ENCODE peak calls at places on chromosome 21, in four cellular contexts. One of them, this sample, is unnamed.

GRCh38 chr21:42219606-42220137 is 732 bp downstream of the ABCG1 start:
- DNase-seq in upper lobe of left lung: no peak
- DNase-seq in naive thymus-derived CD4-positive, alpha-beta T cell: no peak
- DNase-seq in heart right ventricle: no peak
- DNase-seq in this sample: no peak

GRCh38 chr21:41837756-41838297 is 41.3 kb downstream of the PRDM15 start:
- DNase-seq in upper lobe of left lung: no peak
- DNase-seq in naive thymus-derived CD4-positive, alpha-beta T cell: no peak
- DNase-seq in heart right ventricle: no peak
- DNase-seq in this sample: no peak

GRCh38 chr21:36798461-36798860 is 99.5 kb downstream of the SIM2 start:
- DNase-seq in upper lobe of left lung: no peak
- DNase-seq in naive thymus-derived CD4-positive, alpha-beta T cell: no peak
- DNase-seq in heart right ventricle: no peak
- DNase-seq in this sample: no peak

GRCh38 chr21:42865361-42866160 is 13.8 kb downstream of the WDR4 start:
- DNase-seq in upper lobe of left lung: peak; percentile 95
- DNase-seq in naive thymus-derived CD4-positive, alpha-beta T cell: no peak
- DNase-seq in heart right ventricle: peak; percentile 71
- DNase-seq in this sample: peak; percentile 64

GRCh38 chr21:14550200-14550599 is 4.1 kb upstream of the SAMSN1 start:
- DNase-seq in upper lobe of left lung: no peak
- DNase-seq in naive thymus-derived CD4-positive, alpha-beta T cell: no peak
- DNase-seq in heart right ventricle: no peak
- DNase-seq in this sample: no peak

GRCh38 chr21:28069446-28069845 is 923.2 kb downstream of the LTN1 start:
- DNase-seq in upper lobe of left lung: no peak
- DNase-seq in naive thymus-derived CD4-positive, alpha-beta T cell: no peak
- DNase-seq in heart right ventricle: no peak
- DNase-seq in this sample: no peak

GRCh38 chr21:42251654-42252053 is 32.7 kb downstream of the ABCG1 start:
- DNase-seq in upper lobe of left lung: no peak
- DNase-seq in naive thymus-derived CD4-positive, alpha-beta T cell: no peak
- DNase-seq in heart right ventricle: no peak
- DNase-seq in this sample: no peak

GRCh38 chr21:44065428-44065827 is 41.8 kb upstream of the PWP2 start:
- DNase-seq in upper lobe of left lung: peak; percentile 63
- DNase-seq in naive thymus-derived CD4-positive, alpha-beta T cell: peak; percentile 68
- DNase-seq in heart right ventricle: no peak
- DNase-seq in this sample: no peak

GRCh38 chr21:24450119-24450518 is 1157.2 kb downstream of the MRPL39 start:
- DNase-seq in upper lobe of left lung: no peak
- DNase-seq in naive thymus-derived CD4-positive, alpha-beta T cell: no peak
- DNase-seq in heart right ventricle: no peak
- DNase-seq in this sample: no peak

GRCh38 chr21:43929217-43929971 is 64.4 kb downstream of the AGPAT3 start:
- DNase-seq in upper lobe of left lung: no peak
- DNase-seq in naive thymus-derived CD4-positive, alpha-beta T cell: no peak
- DNase-seq in heart right ventricle: peak; percentile 83
- DNase-seq in this sample: peak; percentile 87

GRCh38 chr21:37017951-37018679 is 11.6 kb downstream of the RIPPLY3 start:
- DNase-seq in upper lobe of left lung: no peak
- DNase-seq in naive thymus-derived CD4-positive, alpha-beta T cell: no peak
- DNase-seq in heart right ventricle: no peak
- DNase-seq in this sample: no peak

GRCh38 chr21:15841856-15842564 is 112.2 kb downstream of the USP25 start:
- DNase-seq in upper lobe of left lung: no peak
- DNase-seq in naive thymus-derived CD4-positive, alpha-beta T cell: no peak
- DNase-seq in heart right ventricle: no peak
- DNase-seq in this sample: no peak

GRCh38 chr21:41576010-41576615 is 68.2 kb upstream of the TMPRSS2 start:
- DNase-seq in upper lobe of left lung: no peak
- DNase-seq in naive thymus-derived CD4-positive, alpha-beta T cell: no peak
- DNase-seq in heart right ventricle: no peak
- DNase-seq in this sample: no peak

GRCh38 chr21:37071561-37072238 is 1.2 kb downstream of the PIGP start:
- DNase-seq in upper lobe of left lung: peak; percentile 79
- DNase-seq in naive thymus-derived CD4-positive, alpha-beta T cell: no peak
- DNase-seq in heart right ventricle: peak; percentile 17
- DNase-seq in this sample: peak; percentile 84

GRCh38 chr21:32190491-32191144 is 88.2 kb downstream of the MIS18A start:
- DNase-seq in upper lobe of left lung: no peak
- DNase-seq in naive thymus-derived CD4-positive, alpha-beta T cell: no peak
- DNase-seq in heart right ventricle: no peak
- DNase-seq in this sample: no peak

GRCh38 chr21:44960141-44961092 is 20.6 kb downstream of the SLX9 start:
- DNase-seq in upper lobe of left lung: no peak
- DNase-seq in naive thymus-derived CD4-positive, alpha-beta T cell: no peak
- DNase-seq in heart right ventricle: no peak
- DNase-seq in this sample: peak; percentile 56

GRCh38 chr21:28016571-28016970 is 976.1 kb downstream of the LTN1 start:
- DNase-seq in upper lobe of left lung: no peak
- DNase-seq in naive thymus-derived CD4-positive, alpha-beta T cell: no peak
- DNase-seq in heart right ventricle: no peak
- DNase-seq in this sample: no peak

GRCh38 chr21:16113052-16113715 is 383.4 kb downstream of the USP25 start:
- DNase-seq in upper lobe of left lung: no peak
- DNase-seq in naive thymus-derived CD4-positive, alpha-beta T cell: no peak
- DNase-seq in heart right ventricle: no peak
- DNase-seq in this sample: no peak

GRCh38 chr21:45257673-45258341 is 29.9 kb downstream of the POFUT2 start:
- DNase-seq in upper lobe of left lung: no peak
- DNase-seq in naive thymus-derived CD4-positive, alpha-beta T cell: no peak
- DNase-seq in heart right ventricle: no peak
- DNase-seq in this sample: peak; percentile 47

GRCh38 chr21:27400045-27400444 is 433.2 kb upstream of the ADAMTS5 start:
- DNase-seq in upper lobe of left lung: no peak
- DNase-seq in naive thymus-derived CD4-positive, alpha-beta T cell: no peak
- DNase-seq in heart right ventricle: no peak
- DNase-seq in this sample: no peak

GRCh38 chr21:44552681-44553080 is 1.4 kb upstream of the KRTAP10-2 start:
- DNase-seq in upper lobe of left lung: no peak
- DNase-seq in naive thymus-derived CD4-positive, alpha-beta T cell: no peak
- DNase-seq in heart right ventricle: no peak
- DNase-seq in this sample: no peak

GRCh38 chr21:45075606-45076244 is 1.3 kb downstream of the ADARB1 start:
- DNase-seq in upper lobe of left lung: no peak
- DNase-seq in naive thymus-derived CD4-positive, alpha-beta T cell: no peak
- DNase-seq in heart right ventricle: no peak
- DNase-seq in this sample: no peak

GRCh38 chr21:17725339-17725738 is 93.8 kb downstream of the C21orf91 start:
- DNase-seq in upper lobe of left lung: peak; percentile 50
- DNase-seq in naive thymus-derived CD4-positive, alpha-beta T cell: no peak
- DNase-seq in heart right ventricle: no peak
- DNase-seq in this sample: no peak

GRCh38 chr21:15192243-15192642 is 127.4 kb upstream of the NRIP1 start:
- DNase-seq in upper lobe of left lung: no peak
- DNase-seq in naive thymus-derived CD4-positive, alpha-beta T cell: no peak
- DNase-seq in heart right ventricle: no peak
- DNase-seq in this sample: no peak

GRCh38 chr21:42414066-42414465 is 10.4 kb downstream of the UBASH3A start:
- DNase-seq in upper lobe of left lung: no peak
- DNase-seq in naive thymus-derived CD4-positive, alpha-beta T cell: no peak
- DNase-seq in heart right ventricle: no peak
- DNase-seq in this sample: no peak

GRCh38 chr21:41501919-41502318 is 6.0 kb downstream of the TMPRSS2 start:
- DNase-seq in upper lobe of left lung: no peak
- DNase-seq in naive thymus-derived CD4-positive, alpha-beta T cell: no peak
- DNase-seq in heart right ventricle: no peak
- DNase-seq in this sample: no peak

GRCh38 chr21:44833663-44834062 is 15.8 kb upstream of the SUMO3 start:
- DNase-seq in upper lobe of left lung: no peak
- DNase-seq in naive thymus-derived CD4-positive, alpha-beta T cell: no peak
- DNase-seq in heart right ventricle: no peak
- DNase-seq in this sample: no peak

GRCh38 chr21:42016364-42016985 is 6.3 kb upstream of the ZBTB21 start:
- DNase-seq in upper lobe of left lung: no peak
- DNase-seq in naive thymus-derived CD4-positive, alpha-beta T cell: no peak
- DNase-seq in heart right ventricle: no peak
- DNase-seq in this sample: no peak

GRCh38 chr21:20004353-20004752 is 993.9 kb upstream of the NCAM2 start:
- DNase-seq in upper lobe of left lung: no peak
- DNase-seq in naive thymus-derived CD4-positive, alpha-beta T cell: no peak
- DNase-seq in heart right ventricle: peak; percentile 17
- DNase-seq in this sample: no peak

GRCh38 chr21:29378814-29379213 is 80.1 kb downstream of the BACH1 start:
- DNase-seq in upper lobe of left lung: no peak
- DNase-seq in naive thymus-derived CD4-positive, alpha-beta T cell: no peak
- DNase-seq in heart right ventricle: no peak
- DNase-seq in this sample: no peak

GRCh38 chr21:34845521-34846213 is 176.9 kb downstream of the CLIC6 start:
- DNase-seq in upper lobe of left lung: peak; percentile 85
- DNase-seq in naive thymus-derived CD4-positive, alpha-beta T cell: no peak
- DNase-seq in heart right ventricle: no peak
- DNase-seq in this sample: no peak

GRCh38 chr21:34846214-34846575 is 177.4 kb downstream of the CLIC6 start:
- DNase-seq in upper lobe of left lung: no peak
- DNase-seq in naive thymus-derived CD4-positive, alpha-beta T cell: no peak
- DNase-seq in heart right ventricle: no peak
- DNase-seq in this sample: no peak

GRCh38 chr21:34844033-34844923 is 175.5 kb downstream of the CLIC6 start:
- DNase-seq in upper lobe of left lung: peak; percentile 84
- DNase-seq in naive thymus-derived CD4-positive, alpha-beta T cell: no peak
- DNase-seq in heart right ventricle: peak; percentile 61
- DNase-seq in this sample: peak; percentile 66

GRCh38 chr21:34844924-34845238 is 176.1 kb downstream of the CLIC6 start:
- DNase-seq in upper lobe of left lung: no peak
- DNase-seq in naive thymus-derived CD4-positive, alpha-beta T cell: no peak
- DNase-seq in heart right ventricle: no peak
- DNase-seq in this sample: no peak

DNA sequence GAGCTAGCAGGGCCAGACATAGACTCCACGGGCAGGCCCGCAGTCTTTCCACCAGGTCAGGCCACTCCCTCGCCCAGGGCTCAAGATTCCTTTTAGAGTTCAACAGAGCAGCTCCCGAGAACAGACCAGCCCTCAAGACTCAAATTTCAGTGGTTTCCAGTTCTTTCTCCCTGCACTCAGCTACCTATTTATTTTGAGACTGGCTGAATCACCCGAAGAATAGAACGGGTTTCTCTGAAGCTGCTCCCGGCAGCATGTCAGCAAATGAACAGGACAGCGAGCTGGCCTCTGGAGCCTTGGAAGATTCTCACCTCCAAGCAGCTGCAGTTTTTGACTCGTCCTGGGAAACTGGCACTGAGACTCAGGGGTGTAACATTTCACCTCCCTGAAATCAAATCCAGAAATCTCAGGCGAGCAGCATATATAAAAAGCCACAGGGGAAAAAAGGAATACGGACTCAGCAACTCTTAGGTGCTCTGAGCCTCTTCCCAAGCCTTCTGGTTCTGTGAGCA is 177.9 kb downstream of the CLIC6 start:
- DNase-seq in upper lobe of left lung: peak; percentile 74
- DNase-seq in naive thymus-derived CD4-positive, alpha-beta T cell: no peak
- DNase-seq in heart right ventricle: no peak
- DNase-seq in this sample: no peak
- H3K27ac ChIP-seq in upper lobe of left lung: peak overlapping the region; percentile 70
- H3K27ac ChIP-seq in naive thymus-derived CD4-positive, alpha-beta T cell: no peak overlapping the region
- H3K27ac ChIP-seq in heart right ventricle: no peak overlapping the region
- H3K27ac ChIP-seq in this sample: no peak overlapping the region

DNA sequence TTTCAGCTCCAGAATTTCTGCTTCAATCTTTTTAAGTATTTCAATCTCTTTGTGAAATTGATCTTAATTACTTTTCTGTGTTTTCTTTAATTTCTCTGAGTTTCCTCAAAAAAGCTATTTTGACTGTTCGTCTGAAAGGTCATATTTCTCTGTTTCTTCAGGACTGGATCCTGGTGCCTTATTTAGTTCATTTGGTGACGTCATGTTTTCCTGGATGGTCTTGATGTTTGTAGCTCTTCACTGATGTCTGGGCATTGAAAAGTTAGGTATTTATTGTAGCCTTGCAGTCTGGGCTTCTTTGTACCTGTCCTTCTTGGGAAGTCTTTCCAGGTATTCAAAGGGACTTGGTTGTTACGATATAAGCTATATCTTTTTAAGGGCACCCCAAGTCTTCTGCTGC is 998.7 kb downstream of the NCAM2 start:
- DNase-seq in upper lobe of left lung: no peak
- DNase-seq in naive thymus-derived CD4-positive, alpha-beta T cell: no peak
- DNase-seq in heart right ventricle: no peak
- DNase-seq in this sample: no peak
- H3K27ac ChIP-seq in upper lobe of left lung: no peak overlapping the region
- H3K27ac ChIP-seq in naive thymus-derived CD4-positive, alpha-beta T cell: no peak overlapping the region
- H3K27ac ChIP-seq in heart right ventricle: no peak overlapping the region
- H3K27ac ChIP-seq in this sample: no peak overlapping the region

DNA sequence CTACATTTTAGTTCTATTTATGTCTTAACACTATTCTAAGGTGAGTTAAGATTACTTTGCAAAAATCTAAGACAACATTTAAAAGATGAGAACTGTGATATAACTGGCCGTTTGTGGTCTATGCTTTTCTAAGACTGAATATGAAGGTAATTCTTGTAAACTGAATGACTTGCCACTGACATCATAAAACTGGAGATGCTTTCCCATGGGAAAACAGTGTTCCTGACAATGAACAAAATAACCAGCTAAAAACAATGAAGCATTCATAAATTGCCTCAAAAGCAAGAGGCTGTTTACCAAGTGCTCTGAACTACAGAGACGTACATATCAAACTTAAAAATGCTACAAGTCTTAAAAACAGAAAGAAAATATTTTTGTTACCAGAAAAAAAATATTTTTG is 54.7 kb downstream of the APP start:
- DNase-seq in upper lobe of left lung: no peak
- DNase-seq in naive thymus-derived CD4-positive, alpha-beta T cell: no peak
- DNase-seq in heart right ventricle: no peak
- DNase-seq in this sample: no peak
- H3K27ac ChIP-seq in upper lobe of left lung: peak overlapping the region; percentile 13
- H3K27ac ChIP-seq in naive thymus-derived CD4-positive, alpha-beta T cell: no peak overlapping the region
- H3K27ac ChIP-seq in heart right ventricle: peak overlapping the region; percentile 50
- H3K27ac ChIP-seq in this sample: no peak overlapping the region

GRCh38 chr21:26388731-26389231 is 184.3 kb downstream of the CYYR1 start:
- DNase-seq in upper lobe of left lung: no peak
- DNase-seq in naive thymus-derived CD4-positive, alpha-beta T cell: no peak
- DNase-seq in heart right ventricle: no peak
- DNase-seq in this sample: no peak
- H3K27ac ChIP-seq in upper lobe of left lung: no peak overlapping the region
- H3K27ac ChIP-seq in naive thymus-derived CD4-positive, alpha-beta T cell: no peak overlapping the region
- H3K27ac ChIP-seq in heart right ventricle: no peak overlapping the region
- H3K27ac ChIP-seq in this sample: no peak overlapping the region

This sample was measured in right cardiac atrium.